ENCODE peak calls at places on chromosomes 2 and 18, in five cellular contexts. One of them, this sample, is unnamed.

GRCh38 chr18:23872701-23873550 is 141.6 kb upstream of the TTC39C start:
- DNase-seq in K562: no peak
- DNase-seq in H1: no peak
- DNase-seq in HepG2: no peak
- DNase-seq in GM12891: no peak
- DNase-seq in this sample: no peak

GRCh38 chr2:127597984-127598380 is 48.0 kb upstream of the GPR17 start:
- DNase-seq in GM12891: no peak
- DNase-seq in H1: no peak
- DNase-seq in HepG2: no peak
- DNase-seq in K562: no peak
- DNase-seq in this sample: no peak

GRCh38 chr2:148814853-148815419 is 60.1 kb upstream of the KIF5C start:
- DNase-seq in H1: no peak
- DNase-seq in K562: no peak
- DNase-seq in GM12891: no peak
- DNase-seq in HepG2: no peak
- DNase-seq in this sample: no peak

GRCh38 chr18:68583685-68584084 is 131.2 kb downstream of the TMX3 start:
- DNase-seq in H1: no peak
- DNase-seq in K562: no peak
- DNase-seq in HepG2: no peak
- DNase-seq in GM12891: no peak
- DNase-seq in this sample: no peak

GRCh38 chr2:98771771-98772521 is 41.0 kb upstream of the MGAT4A start:
- DNase-seq in K562: no peak
- DNase-seq in H1: no peak
- DNase-seq in GM12891: no peak
- DNase-seq in HepG2: no peak
- DNase-seq in this sample: peak

GRCh38 chr2:157905092-157905491 is 29.0 kb upstream of the ACVR1 start:
- DNase-seq in HepG2: no peak
- DNase-seq in GM12891: no peak
- DNase-seq in K562: no peak
- DNase-seq in H1: no peak
- DNase-seq in this sample: no peak

GRCh38 chr2:174053285-174053684 is 88.1 kb upstream of the SP3 start:
- DNase-seq in HepG2: no peak
- DNase-seq in K562: no peak
- DNase-seq in H1: no peak
- DNase-seq in GM12891: no peak
- DNase-seq in this sample: no peak

GRCh38 chr2:3784731-3785130 is 81.4 kb downstream of the DCDC2C start:
- DNase-seq in H1: no peak
- DNase-seq in GM12891: no peak
- DNase-seq in HepG2: no peak
- DNase-seq in K562: no peak
- DNase-seq in this sample: no peak

GRCh38 chr18:7017013-7017412 is 100.6 kb downstream of the LAMA1 start:
- DNase-seq in K562: no peak
- DNase-seq in GM12891: no peak
- DNase-seq in H1: no peak
- DNase-seq in HepG2: no peak
- DNase-seq in this sample: no peak

GRCh38 chr2:233464531-233465240 is 101.9 kb downstream of the USP40 start:
- DNase-seq in H1: no peak
- DNase-seq in K562: no peak
- DNase-seq in GM12891: no peak
- DNase-seq in HepG2: no peak
- DNase-seq in this sample: no peak

GRCh38 chr2:10048501-10049171 is 5.3 kb downstream of the KLF11 start:
- DNase-seq in K562: no peak
- DNase-seq in HepG2: no peak
- DNase-seq in H1: no peak
- DNase-seq in GM12891: no peak
- DNase-seq in this sample: no peak

GRCh38 chr18:74012954-74013630 is 134.5 kb downstream of the FBXO15 start:
- DNase-seq in K562: no peak
- DNase-seq in GM12891: no peak
- DNase-seq in HepG2: no peak
- DNase-seq in H1: no peak
- DNase-seq in this sample: no peak

GRCh38 chr2:65067806-65068553 is 11.8 kb downstream of the CEP68 start:
- DNase-seq in H1: no peak
- DNase-seq in K562: no peak
- DNase-seq in GM12891: no peak
- DNase-seq in HepG2: no peak
- DNase-seq in this sample: no peak

GRCh38 chr2:233974530-233975071 is 57.4 kb downstream of the TRPM8 start:
- DNase-seq in GM12891: no peak
- DNase-seq in K562: no peak
- DNase-seq in HepG2: peak
- DNase-seq in H1: peak
- DNase-seq in this sample: no peak

GRCh38 chr2:104420953-104421352 is 433.0 kb upstream of the POU3F3 start:
- DNase-seq in K562: no peak
- DNase-seq in HepG2: no peak
- DNase-seq in GM12891: no peak
- DNase-seq in H1: no peak
- DNase-seq in this sample: no peak

GRCh38 chr2:12197133-12197532 is 450.7 kb downstream of the LPIN1 start:
- DNase-seq in HepG2: no peak
- DNase-seq in GM12891: no peak
- DNase-seq in K562: no peak
- DNase-seq in H1: no peak
- DNase-seq in this sample: no peak

GRCh38 chr2:10188211-10188610 is 65.7 kb downstream of the RRM2 start:
- DNase-seq in H1: no peak
- DNase-seq in HepG2: peak
- DNase-seq in K562: peak
- DNase-seq in GM12891: no peak
- DNase-seq in this sample: no peak

GRCh38 chr18:9615280-9615797 is 980 bp upstream of the PPP4R1 start:
- DNase-seq in H1: no peak
- DNase-seq in HepG2: no peak
- DNase-seq in GM12891: no peak
- DNase-seq in K562: no peak
- DNase-seq in this sample: no peak

GRCh38 chr18:9612989-9613388 is 1.4 kb downstream of the PPP4R1 start:
- DNase-seq in GM12891: no peak
- DNase-seq in H1: no peak
- DNase-seq in K562: no peak
- DNase-seq in HepG2: no peak
- DNase-seq in this sample: no peak

GRCh38 chr18:9615973-9616559 is 1.7 kb upstream of the PPP4R1 start:
- DNase-seq in H1: no peak
- DNase-seq in GM12891: no peak
- DNase-seq in K562: no peak
- DNase-seq in HepG2: no peak
- DNase-seq in this sample: no peak

GRCh38 chr18:9613550-9614400 is 584 bp downstream of the PPP4R1 start:
- DNase-seq in K562: peak
- DNase-seq in HepG2: peak
- DNase-seq in GM12891: peak
- DNase-seq in H1: no peak
- DNase-seq in this sample: peak

DNA sequence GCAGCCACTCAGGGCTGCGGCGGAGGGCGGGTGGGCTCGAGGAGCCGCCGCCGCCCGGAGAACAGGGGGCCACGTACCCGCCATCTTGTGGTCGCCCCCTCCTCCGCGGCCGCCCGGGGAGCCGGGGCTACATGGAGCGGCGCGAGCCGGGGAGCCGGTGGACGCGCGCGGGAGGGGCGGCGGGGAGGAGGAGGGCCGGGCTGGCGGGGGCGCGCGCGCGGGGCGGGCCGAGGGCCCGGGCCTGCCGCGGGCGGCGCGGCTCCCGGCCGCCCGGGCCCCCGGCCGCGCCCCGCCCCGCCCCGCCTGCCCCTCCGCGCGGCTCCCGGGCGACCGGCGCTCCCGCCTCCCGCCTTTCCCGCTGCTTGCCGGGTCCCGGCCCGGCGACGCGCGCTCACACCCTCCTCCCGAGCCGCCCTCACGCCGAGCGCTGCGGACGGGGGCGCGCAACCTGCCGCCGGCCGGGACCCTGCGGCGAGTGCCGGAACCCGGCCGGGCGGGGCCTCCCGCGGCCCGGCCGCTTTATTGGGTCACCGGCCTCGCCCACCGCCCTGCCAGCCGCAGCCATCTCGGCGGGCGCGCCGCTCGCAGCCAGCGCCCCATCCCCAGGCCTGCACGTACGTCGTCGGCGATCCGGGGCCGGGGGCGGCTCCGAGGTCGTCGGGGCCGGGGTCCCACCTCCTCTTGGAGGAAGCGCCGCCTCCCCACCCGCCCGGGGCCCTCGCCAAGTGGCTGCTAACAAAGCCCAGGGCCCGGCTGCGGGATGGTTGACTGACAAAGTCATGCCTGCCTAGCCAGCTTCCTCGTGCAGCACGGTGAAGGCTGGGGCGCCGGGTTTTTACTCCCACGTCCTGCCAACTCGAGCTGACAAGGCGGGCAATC is at the start of gene PPP4R1:
- DNase-seq in GM12891: peak
- DNase-seq in HepG2: peak
- DNase-seq in H1: peak
- DNase-seq in K562: peak
- DNase-seq in this sample: peak
- TF ChIP-seq TAF1 in GM12891: no peak
- TF ChIP-seq TAF1 in HepG2: peak
- TF ChIP-seq TAF1 in H1: peak
- TF ChIP-seq TAF1 in K562: peak
- TF ChIP-seq TAF1 in this sample: no peak

GRCh38 chr18:12293831-12294230 is 14.2 kb upstream of the TUBB6 start:
- DNase-seq in H1: no peak
- DNase-seq in K562: no peak
- DNase-seq in GM12891: no peak
- DNase-seq in HepG2: no peak
- DNase-seq in this sample: no peak

GRCh38 chr18:12299862-12300261 is 8.2 kb upstream of the TUBB6 start:
- DNase-seq in GM12891: no peak
- DNase-seq in K562: no peak
- DNase-seq in H1: no peak
- DNase-seq in HepG2: no peak
- DNase-seq in this sample: no peak

GRCh38 chr18:12295389-12296086 is 12.5 kb upstream of the TUBB6 start:
- DNase-seq in H1: no peak
- DNase-seq in K562: no peak
- DNase-seq in HepG2: no peak
- DNase-seq in GM12891: no peak
- DNase-seq in this sample: no peak

GRCh38 chr18:12296087-12296403 is 12.0 kb upstream of the TUBB6 start:
- DNase-seq in K562: peak
- DNase-seq in HepG2: no peak
- DNase-seq in H1: no peak
- DNase-seq in GM12891: no peak
- DNase-seq in this sample: no peak

GRCh38 chr18:12296457-12296856 is 11.6 kb upstream of the TUBB6 start:
- DNase-seq in K562: no peak
- DNase-seq in GM12891: no peak
- DNase-seq in H1: no peak
- DNase-seq in HepG2: no peak
- DNase-seq in this sample: no peak
- TF ChIP-seq TAF1 in K562: no peak
- TF ChIP-seq TAF1 in GM12891: no peak
- TF ChIP-seq TAF1 in H1: no peak
- TF ChIP-seq TAF1 in HepG2: no peak
- TF ChIP-seq TAF1 in this sample: no peak

DNA sequence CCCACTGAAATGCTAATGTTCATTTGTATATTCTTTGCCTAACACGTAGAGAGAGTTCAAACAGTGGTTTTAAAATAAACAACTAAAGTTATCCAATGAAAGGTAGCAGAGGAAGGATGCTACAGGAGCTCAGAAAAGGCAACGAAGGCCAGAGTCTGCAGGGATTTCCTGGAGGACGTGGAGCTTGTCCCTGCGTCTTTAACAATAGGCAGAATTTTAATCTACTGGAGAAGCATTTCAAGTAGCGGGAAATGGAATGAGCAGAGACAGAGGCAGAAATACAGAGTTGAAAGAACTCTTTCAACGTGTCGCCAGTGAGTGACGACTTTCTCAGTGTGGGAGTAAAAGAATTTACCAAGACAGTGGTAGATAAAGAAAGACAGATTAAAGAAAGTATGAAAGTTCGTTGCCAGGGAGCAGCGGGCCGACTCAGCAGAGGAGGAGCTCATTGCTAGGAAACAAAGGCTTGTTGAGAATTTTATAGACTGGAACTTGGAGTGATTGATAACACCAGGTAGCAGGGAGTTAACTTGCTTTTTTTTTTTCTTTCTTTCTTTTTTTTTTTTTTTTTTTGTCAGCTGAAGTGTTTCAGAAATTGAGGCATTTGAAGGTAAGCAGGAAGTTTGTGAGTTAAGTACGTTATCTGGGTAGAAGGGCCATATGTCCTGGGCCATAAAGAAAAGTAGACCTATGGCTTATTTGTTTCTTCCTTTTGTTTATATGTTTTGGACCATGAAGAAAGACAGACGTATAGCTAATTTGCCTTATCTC is 625 bp upstream of the NBAS start:
- DNase-seq in HepG2: peak
- DNase-seq in H1: no peak
- DNase-seq in K562: peak
- DNase-seq in GM12891: no peak
- DNase-seq in this sample: no peak
- TF ChIP-seq TAF1 in HepG2: no peak
- TF ChIP-seq TAF1 in H1: no peak
- TF ChIP-seq TAF1 in K562: peak
- TF ChIP-seq TAF1 in GM12891: no peak
- TF ChIP-seq TAF1 in this sample: no peak

DNA sequence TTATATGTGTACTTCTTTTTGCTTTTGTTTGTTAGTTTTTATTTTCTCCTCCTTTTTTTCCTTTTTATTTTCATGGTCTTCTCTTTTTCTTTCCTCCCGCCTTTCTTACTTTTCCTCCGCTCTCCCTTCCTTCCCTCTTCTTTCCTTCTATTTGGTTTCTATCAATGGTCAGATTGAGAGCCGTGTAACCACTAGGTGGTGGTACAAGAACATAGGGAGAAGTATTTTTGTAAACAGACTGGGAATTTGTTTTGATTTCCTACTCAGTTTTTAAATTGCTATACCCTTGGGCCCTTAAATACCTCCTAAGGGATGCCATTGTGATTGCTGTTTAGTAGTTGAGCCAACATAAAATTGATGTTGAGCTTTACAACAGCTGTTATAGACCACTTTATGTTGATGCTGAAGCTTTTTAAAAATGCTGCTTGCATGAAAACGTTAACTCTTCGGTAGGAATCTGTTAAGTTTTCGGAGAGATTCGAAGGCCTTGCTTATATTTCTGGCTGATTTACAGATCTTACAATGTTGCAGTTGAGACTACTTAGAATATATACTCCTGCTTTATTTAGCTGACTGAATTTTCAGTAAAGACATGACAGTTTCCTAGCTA is 124.2 kb downstream of the UBE2E3 start:
- DNase-seq in K562: no peak
- DNase-seq in H1: no peak
- DNase-seq in GM12891: no peak
- DNase-seq in HepG2: peak
- DNase-seq in this sample: no peak
- TF ChIP-seq TAF1 in K562: no peak
- TF ChIP-seq TAF1 in H1: no peak
- TF ChIP-seq TAF1 in GM12891: no peak
- TF ChIP-seq TAF1 in HepG2: no peak
- TF ChIP-seq TAF1 in this sample: no peak

GRCh38 chr2:123908522-123908921 is 116.6 kb upstream of the CNTNAP5 start:
- DNase-seq in K562: no peak
- DNase-seq in GM12891: no peak
- DNase-seq in HepG2: no peak
- DNase-seq in H1: no peak
- DNase-seq in this sample: no peak
- TF ChIP-seq TAF1 in K562: no peak
- TF ChIP-seq TAF1 in GM12891: no peak
- TF ChIP-seq TAF1 in HepG2: no peak
- TF ChIP-seq TAF1 in H1: no peak
- TF ChIP-seq TAF1 in this sample: no peak